ENCODE peak calls at places on chromosome 5, in ten cellular contexts. E is NT2/D1; G is NCI-H2029 treated with DMSO at 0.1 percent for 48 hours; U is HCT116; A is BE2C; Q is cardiac fibroblast; K is stimulated activated naive CD8-positive, alpha-beta T cell treated with anti-CD3 and anti-CD28 coated beads, Interleukin-15, amount 100 ng/mL, for 72 hours; L is CD8-positive, alpha-beta memory T cell; Y is activated CD4-positive, CD25-positive, alpha-beta regulatory T cell; Z is activated CD8-positive, alpha-beta memory T cell treated with anti-CD3 and anti-CD28 coated beads, Interleukin-2, amount 50 U/mL, for 4 hours. M is an unnamed sample.

GRCh38 chr5:34494111-34494755 is 161.9 kb upstream of the RAI14 start:
- DNase-seq in E (no peak), G (no peak), U (no peak), A (no peak), Q (peak; percentile 49), K (no peak), L (no peak), Y (no peak), Z (no peak), M (no peak)

GRCh38 chr5:1285883-1286291 is 9.0 kb downstream of the TERT start:
- DNase-seq in E (no peak), G (no peak), U (no peak), A (no peak), Q (no peak), K (peak; percentile 6), L (no peak), Y (no peak), Z (no peak), M (no peak)

GRCh38 chr5:12330381-12330780 is 426.1 kb upstream of the CTNND2 start:
- DNase-seq in E (no peak), G (no peak), U (no peak), A (no peak), Q (no peak), K (no peak), L (no peak), Y (no peak), Z (no peak), M (no peak)

GRCh38 chr5:14110196-14110595 is 32.9 kb upstream of the TRIO start:
- DNase-seq in E (no peak), G (no peak), U (no peak), A (no peak), Q (peak; percentile 47), K (no peak), L (no peak), Y (no peak), Z (no peak), M (no peak)

GRCh38 chr5:75130818-75131349 is 78.5 kb upstream of the GCNT4 start:
- DNase-seq in E (no peak), G (no peak), U (no peak), A (no peak), Q (no peak), K (no peak), L (no peak), Y (peak; percentile 0), Z (no peak), M (no peak)

GRCh38 chr5:160802567-160802966 is 49.4 kb downstream of the ATP10B start:
- DNase-seq in E (no peak), G (no peak), U (no peak), A (no peak), Q (no peak), K (no peak), L (no peak), Y (no peak), Z (no peak), M (no peak)

GRCh38 chr5:35194636-35195471 is 35.4 kb downstream of the PRLR start:
- DNase-seq in E (no peak), G (no peak), U (no peak), A (no peak), Q (no peak), K (no peak), L (no peak), Y (no peak), Z (no peak), M (no peak)

GRCh38 chr5:167639761-167640160 is 651.7 kb upstream of the WWC1 start:
- DNase-seq in E (no peak), G (no peak), U (no peak), A (no peak), Q (no peak), K (no peak), L (no peak), Y (no peak), Z (no peak), M (no peak)

GRCh38 chr5:161846731-161847130 is 1.2 kb upstream of the GABRA1 start:
- DNase-seq in E (peak; percentile 38), G (no peak), U (no peak), A (no peak), Q (peak; percentile 0), K (no peak), L (no peak), Y (no peak), Z (no peak), M (no peak)

M was measured in glutamatergic neuron.